ENCODE peak calls at places on chromosomes 5 and 9, in seven cellular contexts. T is fibroblast of pulmonary artery, N is cardiac muscle cell, D is heart left ventricle, G is A549, L is skeletal muscle cell, Z is choroid plexus epithelial cell. C is an unnamed sample.

GRCh38 chr5:9348296-9348996 is 197.4 kb downstream of the SEMA5A start:
- DNase-seq in Z (peak; percentile 20), N (peak; percentile 42), D (no peak), T (peak; percentile 47), L (no peak), G (no peak), C (no peak)

GRCh38 chr9:114138537-114138936 is 16.8 kb upstream of the COL27A1 start:
- DNase-seq in T (no peak), Z (no peak), G (no peak), L (no peak), N (peak; percentile 34), D (no peak), C (no peak)

GRCh38 chr9:71446499-71447411 is 321.6 kb downstream of the CEMIP2 start:
- DNase-seq in D (no peak), G (peak; percentile 40), L (peak; percentile 6), N (peak; percentile 72), T (peak; percentile 68), Z (peak; percentile 50), C (peak; percentile 25)

GRCh38 chr5:7764452-7764851 is 86.5 kb downstream of the CFAP90 start:
- DNase-seq in G (no peak), T (no peak), N (no peak), D (no peak), L (no peak), Z (no peak), C (no peak)

GRCh38 chr9:131274674-131275331 is 1.5 kb downstream of the FAM78A start:
- DNase-seq in T (no peak), Z (no peak), G (no peak), N (no peak), D (peak; percentile 75), L (no peak), C (no peak)

GRCh38 chr5:111158105-111158744 is 66.0 kb upstream of the CAMK4 start:
- DNase-seq in L (no peak), G (peak; percentile 25), T (peak; percentile 91), N (peak; percentile 88), D (peak; percentile 39), Z (peak; percentile 93), C (peak; percentile 23)

GRCh38 chr5:52734557-52734956 is 53.2 kb upstream of the ITGA1 start:
- DNase-seq in T (no peak), D (no peak), Z (no peak), G (no peak), L (no peak), N (no peak), C (no peak)

GRCh38 chr9:126956929-126957686 is 42.5 kb downstream of the RALGPS1 start:
- DNase-seq in D (peak; percentile 35), L (no peak), T (peak; percentile 42), Z (peak; percentile 55), G (peak; percentile 17), N (peak; percentile 50), C (no peak)

GRCh38 chr9:129451089-129451656 is 169.7 kb downstream of the C9orf50 start:
- DNase-seq in G (no peak), D (no peak), N (peak; percentile 48), T (peak; percentile 36), L (no peak), Z (peak; percentile 34), C (no peak)

GRCh38 chr5:139671096-139671841 is 23.1 kb downstream of the CXXC5 start:
- DNase-seq in D (no peak), G (no peak), Z (no peak), N (peak; percentile 68), T (no peak), L (no peak), C (no peak)

GRCh38 chr9:109317311-109317978 is 3.4 kb downstream of the EPB41L4B start:
- DNase-seq in Z (no peak), N (no peak), T (no peak), G (no peak), D (no peak), L (no peak), C (peak; percentile 90)

GRCh38 chr5:110727025-110727314 is 499 bp upstream of the TMEM232 start:
- DNase-seq in D (no peak), L (no peak), G (no peak), T (no peak), Z (peak; percentile 17), N (no peak), C (peak; percentile 28)

GRCh38 chr5:62562867-62563266 is 15.8 kb upstream of the LRRC70 start:
- DNase-seq in D (no peak), L (no peak), Z (no peak), G (no peak), N (no peak), T (no peak), C (no peak)

GRCh38 chr9:97315550-97315949 is 8.1 kb downstream of the CCDC180 start:
- DNase-seq in G (no peak), D (no peak), N (peak; percentile 68), L (peak; percentile 47), Z (peak; percentile 65), T (peak; percentile 36), C (no peak)

GRCh38 chr5:133065482-133065881 is 13.7 kb downstream of the HSPA4 start:
- DNase-seq in D (no peak), L (no peak), N (no peak), G (no peak), Z (no peak), T (no peak), C (peak; percentile 86)

GRCh38 chr9:133603165-133603927 is 5.8 kb downstream of the FAM163B start:
- DNase-seq in L (no peak), G (no peak), Z (no peak), T (no peak), D (no peak), N (no peak), C (no peak)

GRCh38 chr5:1488882-1489680 is 34.7 kb downstream of the LPCAT1 start:
- DNase-seq in Z (peak; percentile 87), L (peak; percentile 39), D (no peak), T (peak; percentile 60), G (no peak), N (peak; percentile 32), C (no peak)

GRCh38 chr5:57735754-57736153 is 253.1 kb upstream of the ACTBL2 start:
- DNase-seq in N (peak; percentile 77), D (no peak), T (peak; percentile 82), G (peak; percentile 33), Z (peak; percentile 87), L (peak; percentile 79), C (no peak)

GRCh38 chr5:168681556-168682183 is 102.5 kb upstream of the PANK3 start:
- DNase-seq in D (peak; percentile 78), Z (peak; percentile 55), T (peak; percentile 80), N (peak; percentile 80), L (peak; percentile 82), G (no peak), C (no peak)

GRCh38 chr5:168685566-168685965 is 106.4 kb upstream of the PANK3 start:
- DNase-seq in N (no peak), T (no peak), D (no peak), L (no peak), G (no peak), Z (no peak), C (no peak)

GRCh38 chr5:168683927-168684295 is 104.7 kb upstream of the PANK3 start:
- DNase-seq in Z (no peak), G (no peak), L (no peak), T (no peak), N (no peak), D (no peak), C (no peak)

GRCh38 chr5:168680395-168680794 is 101.2 kb upstream of the PANK3 start:
- DNase-seq in G (no peak), T (no peak), L (no peak), Z (no peak), D (no peak), N (no peak), C (no peak)

GRCh38 chr5:168683247-168683926 is 104.2 kb upstream of the PANK3 start:
- DNase-seq in N (no peak), T (no peak), L (no peak), G (no peak), Z (no peak), D (no peak), C (no peak)
- H3K4me3 ChIP-seq in N (no peak overlapping the region), T (no peak overlapping the region), L (no peak overlapping the region), G (no peak overlapping the region), Z (no peak overlapping the region), D (no peak overlapping the region), C (no peak overlapping the region)

DNA sequence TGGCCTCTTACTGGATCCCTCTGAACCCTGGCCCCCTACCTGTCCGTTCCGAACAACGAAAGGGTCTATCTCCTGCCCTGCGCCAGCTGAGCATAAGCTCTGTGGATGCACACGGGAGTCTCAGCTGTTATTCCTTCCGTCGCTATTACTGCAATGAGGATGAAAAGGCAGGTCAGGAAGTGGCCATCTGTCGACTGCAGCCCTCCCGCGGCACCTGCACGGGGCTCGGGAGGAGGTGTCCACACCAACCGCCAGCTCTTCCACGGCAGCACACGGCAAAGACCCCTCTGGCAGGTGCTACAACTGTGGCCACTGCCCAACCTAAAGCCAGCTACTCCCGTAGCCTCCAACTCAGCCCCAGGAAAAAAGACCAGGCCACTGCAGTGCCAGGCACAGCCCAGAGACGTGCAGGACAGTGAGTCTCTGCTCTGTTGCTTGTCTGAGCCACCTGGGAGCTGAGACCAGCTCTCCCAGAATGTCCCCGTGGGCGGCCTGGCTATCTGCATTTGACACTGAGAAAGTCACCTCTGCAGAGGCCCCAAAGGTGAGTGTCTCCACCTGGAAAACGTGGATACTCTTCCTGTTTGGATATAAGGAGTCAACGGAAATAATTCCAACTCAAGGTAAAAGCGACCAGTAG is 19.1 kb downstream of the CAMSAP1 start:
- DNase-seq in G (no peak), N (no peak), T (no peak), L (no peak), D (no peak), Z (no peak), C (no peak)
- H3K4me3 ChIP-seq in G (no peak overlapping the region), N (no peak overlapping the region), T (no peak overlapping the region), L (no peak overlapping the region), D (peak overlapping the region; percentile 39), Z (no peak overlapping the region), C (no peak overlapping the region)

DNA sequence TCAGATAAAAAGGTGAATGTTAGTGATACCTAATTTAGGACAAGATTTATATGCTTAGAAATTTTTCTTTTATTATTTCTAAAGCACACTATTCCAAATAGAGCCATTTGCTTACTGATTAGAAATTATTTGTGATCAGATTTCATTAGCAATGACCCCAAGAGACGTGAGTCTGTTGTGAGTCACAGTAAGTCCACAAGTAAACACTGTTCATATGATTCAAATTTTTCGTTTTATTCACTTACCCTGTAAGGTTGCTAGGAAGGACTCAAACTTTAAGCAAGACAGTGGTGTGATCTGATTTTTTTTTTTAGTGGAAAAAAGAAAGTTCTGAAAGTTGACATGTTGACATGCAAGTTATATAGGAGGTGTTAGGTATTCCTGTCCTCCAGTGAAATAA is 1.2 kb downstream of the CARD6 start:
- DNase-seq in G (peak; percentile 31), L (no peak), D (no peak), T (peak; percentile 33), Z (peak; percentile 58), N (no peak), C (no peak)
- H3K4me3 ChIP-seq in G (peak overlapping the region; percentile 51), L (no peak overlapping the region), D (peak overlapping the region; percentile 60), T (peak overlapping the region; percentile 61), Z (peak overlapping the region; percentile 51), N (no peak overlapping the region), C (no peak overlapping the region)

GRCh38 chr5:127228540-127229184 is 61.9 kb upstream of the MEGF10 start:
- DNase-seq in Z (peak; percentile 11), T (no peak), L (no peak), D (no peak), G (no peak), N (no peak), C (no peak)
- H3K4me3 ChIP-seq in Z (peak overlapping the region; percentile 67), T (peak overlapping the region; percentile 58), L (peak overlapping the region; percentile 49), D (peak overlapping the region; percentile 73), G (peak overlapping the region; percentile 43), N (no peak overlapping the region), C (no peak overlapping the region)

GRCh38 chr9:93267091-93267541 is 83.2 kb downstream of the WNK2 start:
- DNase-seq in T (no peak), N (no peak), Z (no peak), G (no peak), L (no peak), D (no peak), C (no peak)
- H3K4me3 ChIP-seq in T (no peak overlapping the region), N (no peak overlapping the region), Z (no peak overlapping the region), G (no peak overlapping the region), L (no peak overlapping the region), D (no peak overlapping the region), C (no peak overlapping the region)

GRCh38 chr9:13380903-13381302 is 101.4 kb upstream of the MPDZ start:
- DNase-seq in G (no peak), D (no peak), N (no peak), T (no peak), Z (no peak), L (no peak), C (no peak)
- H3K4me3 ChIP-seq in G (no peak overlapping the region), D (no peak overlapping the region), N (no peak overlapping the region), T (no peak overlapping the region), Z (no peak overlapping the region), L (no peak overlapping the region), C (no peak overlapping the region)